ENCODE peak calls at places on chromosomes 3 and 15, in six cellular contexts. I, B, J, G, L and O are unnamed samples.

GRCh38 chr3:94928921-94929320 is 866.1 kb downstream of the NSUN3 start:
- DNase-seq in I (no peak), B (peak), J (no peak), G (no peak), L (no peak), O (no peak)

GRCh38 chr15:51576911-51577500 is 45.6 kb downstream of the DMXL2 start:
- DNase-seq in I (no peak), B (peak), J (no peak), G (no peak), L (peak), O (no peak)

GRCh38 chr3:146382386-146382785 is 87.0 kb downstream of the PLSCR2 start:
- DNase-seq in I (no peak), B (peak), J (no peak), G (no peak), L (peak), O (no peak)

GRCh38 chr3:63231556-63231955 is 46.6 kb upstream of the SYNPR start:
- DNase-seq in I (no peak), B (no peak), J (no peak), G (no peak), L (no peak), O (no peak)

GRCh38 chr3:177362646-177363045 is 165.4 kb upstream of the TBL1XR1 start:
- DNase-seq in I (no peak), B (no peak), J (no peak), G (no peak), L (no peak), O (no peak)

GRCh38 chr15:99130314-99130713 is 25.4 kb downstream of the SYNM start:
- DNase-seq in I (no peak), B (no peak), J (no peak), G (no peak), L (no peak), O (no peak)

GRCh38 chr3:128344046-128344368 is 122.7 kb downstream of the DNAJB8 start:
- DNase-seq in I (no peak), B (no peak), J (no peak), G (no peak), L (no peak), O (no peak)

GRCh38 chr3:64151335-64151871 is 73.9 kb downstream of the PRICKLE2 start:
- DNase-seq in I (no peak), B (no peak), J (no peak), G (no peak), L (no peak), O (no peak)

GRCh38 chr3:128263946-128264345 is 110.7 kb downstream of the EEFSEC start:
- DNase-seq in I (no peak), B (no peak), J (no peak), G (no peak), L (no peak), O (no peak)

GRCh38 chr15:85276508-85276907 is 103.9 kb upstream of the AKAP13 start:
- DNase-seq in I (no peak), B (no peak), J (no peak), G (no peak), L (no peak), O (no peak)

GRCh38 chr3:177589921-177590336 is 392.6 kb upstream of the TBL1XR1 start:
- DNase-seq in I (peak), B (peak), J (peak), G (no peak), L (peak), O (no peak)